ENCODE peak calls at places on chromosomes 7 and 10, in nine cellular contexts. J, B, P, W, L, K, R, O and F are unnamed samples.

GRCh38 chr7:92137531-92137930 is 3.3 kb upstream of the CYP51A1 start:
- DNase-seq in J (no peak), B (no peak), P (no peak), W (no peak), L (no peak), K (no peak), R (no peak), O (peak), F (no peak)

GRCh38 chr7:142790056-142790455 is 19.3 kb downstream of the PRSS2 start:
- DNase-seq in J (no peak), B (no peak), P (no peak), W (no peak), L (no peak), K (no peak), R (no peak), O (no peak), F (no peak)

GRCh38 chr7:134910214-134910890 is 76.0 kb upstream of the AGBL3 start:
- DNase-seq in J (peak), B (no peak), P (peak), W (no peak), L (no peak), K (no peak), R (no peak), O (no peak), F (no peak)

GRCh38 chr7:55657654-55658053 is 85.4 kb upstream of the VOPP1 start:
- DNase-seq in J (no peak), B (no peak), P (no peak), W (no peak), L (no peak), K (no peak), R (no peak), O (no peak), F (no peak)

GRCh38 chr10:12559578-12560178 is 210.3 kb downstream of the CAMK1D start:
- DNase-seq in J (no peak), B (no peak), P (no peak), W (no peak), L (no peak), K (no peak), R (no peak), O (no peak), F (no peak)

GRCh38 chr7:139186146-139186545 is 44.9 kb upstream of the UBN2 start:
- DNase-seq in J (no peak), B (no peak), P (no peak), W (no peak), L (no peak), K (no peak), R (no peak), O (no peak), F (no peak)

GRCh38 chr10:4883079-4883739 is 57.2 kb downstream of the AKR1E2 start:
- DNase-seq in J (no peak), B (no peak), P (no peak), W (no peak), L (peak), K (no peak), R (no peak), O (no peak), F (no peak)

GRCh38 chr10:6669269-6669859 is 89.3 kb upstream of the PRKCQ start:
- DNase-seq in J (peak), B (no peak), P (peak), W (no peak), L (no peak), K (peak), R (no peak), O (peak), F (no peak)

GRCh38 chr7:128767475-128768110 is 8.0 kb downstream of the OPN1SW start:
- DNase-seq in J (no peak), B (no peak), P (no peak), W (no peak), L (no peak), K (no peak), R (no peak), O (no peak), F (no peak)

GRCh38 chr10:122085423-122085911 is 96.5 kb downstream of the TACC2 start:
- DNase-seq in J (no peak), B (no peak), P (no peak), W (no peak), L (no peak), K (no peak), R (no peak), O (no peak), F (no peak)

GRCh38 chr10:73857446-73857845 is 16.9 kb downstream of the CAMK2G start:
- DNase-seq in J (peak), B (no peak), P (no peak), W (no peak), L (peak), K (no peak), R (no peak), O (no peak), F (no peak)